ENCODE peak calls at places on chromosomes 12 and 14, in six cellular contexts. A is right lobe of liver; Q is kidney; T is gastrocnemius medialis; M is effector memory CD4-positive, alpha-beta T cell; L is right cardiac atrium. Y is an unnamed sample. For H3K9me3 and H3K4me1, the result is how much of the 10 kb centered on the place peaks cover.

GRCh38 chr14:58640959-58641358 is 3.2 kb downstream of the DACT1 start:
- DNase-seq in A (no peak), Q (no peak), T (no peak), M (no peak), L (no peak), Y (no peak)

GRCh38 chr12:64679487-64679983 is 69.2 kb downstream of the RASSF3 start:
- DNase-seq in A (no peak), Q (peak), T (peak), M (peak), L (peak), Y (peak)

GRCh38 chr12:52007158-52007921 is 594 bp downstream of the TAMALIN start:
- DNase-seq in A (no peak), Q (peak), T (no peak), M (peak), L (peak), Y (peak)

GRCh38 chr12:108121353-108121752 is 7.7 kb upstream of the WSCD2 start:
- DNase-seq in A (no peak), Q (no peak), T (no peak), M (no peak), L (no peak), Y (peak)

GRCh38 chr14:32633930-32634329 is 304.7 kb upstream of the NPAS3 start:
- DNase-seq in A (no peak), Q (no peak), T (no peak), M (no peak), L (no peak), Y (no peak)

GRCh38 chr12:85872497-85873091 is 1.5 kb upstream of the NTS start:
- DNase-seq in A (no peak), Q (no peak), T (no peak), M (no peak), L (no peak), Y (no peak)

GRCh38 chr14:106436310-106436905 is 910.0 kb downstream of the TMEM121 start:
- DNase-seq in A (no peak), Q (no peak), T (no peak), M (peak), L (peak), Y (no peak)

GRCh38 chr12:52600941-52601481 is at the start of gene KRT72:
- DNase-seq in A (peak), Q (no peak), T (no peak), M (no peak), L (no peak), Y (no peak)

GRCh38 chr14:29721586-29721985 is 206.1 kb downstream of the PRKD1 start:
- DNase-seq in A (no peak), Q (no peak), T (no peak), M (no peak), L (no peak), Y (no peak)

GRCh38 chr12:105289114-105289904 is 41.2 kb upstream of the C12orf75 start:
- DNase-seq in A (no peak), Q (no peak), T (no peak), M (no peak), L (no peak), Y (no peak)

GRCh38 chr12:47770086-47770726 is 2.8 kb upstream of the SLC48A1 start:
- DNase-seq in A (no peak), Q (no peak), T (no peak), M (no peak), L (no peak), Y (no peak)

GRCh38 chr14:79924583-79924982 is 286.7 kb downstream of the DIO2 start:
- DNase-seq in A (no peak), Q (no peak), T (no peak), M (no peak), L (no peak), Y (no peak)

GRCh38 chr14:93042968-93043940 is 72.5 kb downstream of the ITPK1 start:
- DNase-seq in A (peak), Q (no peak), T (peak), M (no peak), L (peak), Y (peak)

GRCh38 chr14:72472845-72473244 is 421.1 kb downstream of the DPF3 start:
- DNase-seq in A (no peak), Q (no peak), T (no peak), M (no peak), L (no peak), Y (no peak)

GRCh38 chr12:113934946-113935345 is 31.2 kb downstream of the RBM19 start:
- DNase-seq in A (no peak), Q (no peak), T (no peak), M (no peak), L (no peak), Y (no peak)

GRCh38 chr12:54697836-54698235 is 49.7 kb upstream of the DCD start:
- DNase-seq in A (no peak), Q (no peak), T (no peak), M (no peak), L (no peak), Y (no peak)

DNA sequence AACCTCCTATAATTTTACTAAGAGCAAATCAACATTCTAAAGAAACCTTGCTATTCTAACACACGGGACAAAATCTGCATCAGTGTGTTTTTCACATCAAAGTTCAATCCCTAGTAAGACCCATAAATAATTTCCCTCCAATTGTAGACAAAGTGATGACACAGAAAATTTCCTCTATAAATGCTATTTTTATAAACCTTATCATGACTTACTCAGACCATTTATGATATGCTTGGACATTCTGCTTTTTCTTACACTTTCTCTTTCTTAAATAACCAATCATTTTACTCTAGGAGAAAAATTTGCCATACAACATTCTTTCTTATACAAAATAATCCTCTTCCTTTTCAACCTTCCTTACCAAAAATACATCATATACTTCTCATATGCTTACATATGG is 67.0 kb downstream of the SDR9C7 start:
- DNase-seq in A (no peak), Q (no peak), T (no peak), M (no peak), L (no peak), Y (no peak)
- H3K9me3 ChIP-seq in A (under half), Q (under half), T (under half), M (under half), L (under half), Y (under half)

DNA sequence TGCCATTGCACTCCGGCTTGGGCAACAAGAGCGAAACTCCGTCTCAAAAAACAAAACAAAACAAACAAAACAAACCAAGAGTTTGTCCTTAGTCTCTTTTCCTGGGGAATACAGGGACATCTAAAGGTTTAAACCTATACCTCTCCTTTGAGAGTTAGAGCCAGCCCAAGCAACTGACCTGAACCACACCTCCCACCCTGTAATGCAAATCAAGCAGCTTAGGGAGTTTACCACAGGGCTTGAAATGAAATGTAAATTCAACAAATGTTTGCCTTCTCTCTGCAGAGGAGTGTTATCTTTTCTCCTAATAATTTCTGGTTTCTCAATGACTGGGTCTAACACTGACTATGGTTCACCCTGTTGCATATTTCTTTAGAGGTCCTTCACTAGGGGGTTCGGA is 16.7 kb downstream of the PPP1CC start:
- DNase-seq in A (no peak), Q (no peak), T (no peak), M (no peak), L (no peak), Y (no peak)
- H3K4me3 ChIP-seq in A (no peak), Q (no peak), T (no peak), M (no peak), L (no peak), Y (no peak)

DNA sequence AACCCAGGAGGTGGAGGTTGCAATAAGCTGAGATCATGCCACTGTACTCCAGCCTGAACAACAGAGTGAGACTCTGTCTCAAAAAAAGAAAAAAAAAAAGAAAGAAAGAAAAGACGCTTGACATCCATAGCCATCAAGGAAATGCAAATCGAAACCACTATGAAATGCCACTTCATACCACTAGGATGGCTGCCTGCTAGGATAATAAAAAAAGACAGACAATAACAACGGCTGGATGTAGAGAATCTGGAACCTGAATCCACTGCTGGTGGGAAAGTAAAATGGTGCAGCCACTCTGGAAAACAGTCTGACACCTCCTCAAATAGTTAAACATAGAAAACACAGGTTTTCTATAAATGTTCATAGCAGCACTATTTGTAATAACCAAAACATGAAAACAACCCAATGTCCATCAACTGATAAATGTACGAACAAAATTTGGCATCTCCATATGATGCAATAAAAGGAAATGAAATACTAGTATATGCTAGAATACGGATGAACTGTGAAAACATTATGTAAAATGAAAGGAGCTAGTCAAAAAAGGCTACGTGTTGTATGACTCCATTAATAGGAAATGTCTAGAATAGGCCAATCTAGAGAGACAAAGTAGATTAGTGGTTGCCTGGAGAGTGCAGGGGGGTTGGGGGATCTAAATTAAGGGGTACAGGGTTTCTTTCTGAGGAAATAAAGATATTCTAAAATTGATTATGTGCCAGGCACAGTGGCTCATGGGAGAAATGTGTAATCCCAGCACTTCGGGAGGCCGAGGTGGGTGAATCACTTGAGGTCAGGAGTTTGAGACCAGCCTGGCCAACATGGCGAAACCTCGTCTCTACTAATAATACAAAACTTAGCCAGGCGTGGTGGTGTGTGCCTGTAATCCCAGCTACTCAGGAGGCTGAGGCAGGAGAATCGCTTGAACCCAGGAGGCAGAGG is 9.7 kb downstream of the WSB2 start:
- DNase-seq in A (no peak), Q (no peak), T (no peak), M (no peak), L (no peak), Y (no peak)
- H3K4me1 ChIP-seq in A (under half), Q (under half), T (under half), M (under half), L (under half), Y (under half)

GRCh38 chr12:132946507-132946820 is 9.6 kb downstream of the ZNF605 start:
- DNase-seq in A (no peak), Q (no peak), T (no peak), M (no peak), L (no peak), Y (no peak)
- H3K9me3 ChIP-seq in A (under half), Q (half or more), T (under half), M (under half), L (under half), Y (half or more)

Y was measured in tibial artery.